ENCODE peak calls at places on chromosomes 6 and 20, in five cellular contexts. G is OCI-LY7, Q is adrenal gland, M is PC-3, W is heart left ventricle. J is an unnamed sample.

GRCh38 chr6:35082733-35083403 is 58.3 kb downstream of the TCP11 start:
- DNase-seq in G (no peak), Q (peak), M (no peak), W (peak), J (no peak)

GRCh38 chr6:113530769-113531168 is 326.4 kb upstream of the MARCKS start:
- DNase-seq in G (no peak), Q (no peak), M (peak), W (no peak), J (no peak)

GRCh38 chr6:3540980-3541379 is 84.1 kb upstream of the SLC22A23 start:
- DNase-seq in G (no peak), Q (no peak), M (no peak), W (no peak), J (no peak)

GRCh38 chr20:62642666-62643520 is 590 bp downstream of the SLCO4A1 start:
- DNase-seq in G (peak), Q (no peak), M (peak), W (no peak), J (no peak)

GRCh38 chr20:62530643-62531032 is 54.8 kb upstream of the GATA5 start:
- DNase-seq in G (no peak), Q (no peak), M (no peak), W (no peak), J (no peak)

GRCh38 chr20:41355598-41356203 is 10.9 kb downstream of the EMILIN3 start:
- DNase-seq in G (no peak), Q (no peak), M (no peak), W (peak), J (peak)

GRCh38 chr6:124885171-124885570 is 77.1 kb upstream of the RNF217 start:
- DNase-seq in G (no peak), Q (no peak), M (no peak), W (no peak), J (no peak)

GRCh38 chr20:46261456-46262253 is 46.6 kb downstream of the CDH22 start:
- DNase-seq in G (no peak), Q (no peak), M (no peak), W (no peak), J (no peak)

GRCh38 chr6:3797231-3798200 is 46.0 kb upstream of the PXDC1 start:
- DNase-seq in G (no peak), Q (no peak), M (peak), W (no peak), J (no peak)

GRCh38 chr6:10084276-10084993 is 330.4 kb downstream of the TFAP2A start:
- DNase-seq in G (no peak), Q (no peak), M (peak), W (no peak), J (no peak)

GRCh38 chr6:158125271-158125670 is 42.8 kb downstream of the SERAC1 start:
- DNase-seq in G (no peak), Q (no peak), M (no peak), W (no peak), J (no peak)

GRCh38 chr20:50163570-50164317 is 10.2 kb upstream of the PEDS1 start:
- DNase-seq in G (no peak), Q (no peak), M (peak), W (peak), J (no peak)

GRCh38 chr20:48820649-48820973 is 7.2 kb downstream of the PREX1 start:
- DNase-seq in G (peak), Q (no peak), M (no peak), W (no peak), J (no peak)

GRCh38 chr20:9235518-9235917 is 166.6 kb downstream of the PLCB4 start:
- DNase-seq in G (no peak), Q (no peak), M (peak), W (no peak), J (no peak)

GRCh38 chr20:51848346-51848745 is 46.0 kb upstream of the SALL4 start:
- DNase-seq in G (no peak), Q (no peak), M (no peak), W (no peak), J (no peak)

GRCh38 chr6:139230421-139230840 is 61.4 kb downstream of the TXLNB start:
- DNase-seq in G (peak), Q (no peak), M (peak), W (no peak), J (no peak)

GRCh38 chr20:36925234-36925633 is 26.3 kb downstream of the SAMHD1 start:
- DNase-seq in G (no peak), Q (no peak), M (no peak), W (no peak), J (no peak)

GRCh38 chr20:56433880-56434255 is 21.8 kb downstream of the CASS4 start:
- DNase-seq in G (no peak), Q (peak), M (no peak), W (no peak), J (no peak)

GRCh38 chr6:9412951-9413559 is 977.7 kb upstream of the SLC35B3 start:
- DNase-seq in G (peak), Q (peak), M (peak), W (no peak), J (no peak)

GRCh38 chr20:62219101-62219991 is 732 bp downstream of the HRH3 start:
- DNase-seq in G (no peak), Q (no peak), M (no peak), W (no peak), J (no peak)

GRCh38 chr6:78619016-78619415 is 248.3 kb upstream of the IRAK1BP1 start:
- DNase-seq in G (no peak), Q (no peak), M (no peak), W (no peak), J (no peak)

GRCh38 chr6:112464901-112465661 is 118.0 kb downstream of the RFPL4B start:
- DNase-seq in G (no peak), Q (no peak), M (no peak), W (no peak), J (no peak)

GRCh38 chr20:23048283-23049200 is 930 bp downstream of the THBD start:
- DNase-seq in G (no peak), Q (peak), M (peak), W (peak), J (peak)

GRCh38 chr6:49766762-49767161 is 20.3 kb downstream of the PGK2 start:
- DNase-seq in G (no peak), Q (no peak), M (no peak), W (no peak), J (no peak)

GRCh38 chr20:40499416-40499815 is 189.6 kb downstream of the MAFB start:
- DNase-seq in G (no peak), Q (no peak), M (no peak), W (no peak), J (no peak)

GRCh38 chr20:34084227-34084923 is 27.7 kb downstream of the EIF2S2 start:
- DNase-seq in G (peak), Q (peak), M (no peak), W (no peak), J (no peak)

GRCh38 chr6:10451828-10452509 is 37.1 kb upstream of the TFAP2A start:
- DNase-seq in G (no peak), Q (no peak), M (peak), W (no peak), J (peak)

GRCh38 chr6:17831135-17831534 is 124.4 kb upstream of the NUP153 start:
- DNase-seq in G (no peak), Q (no peak), M (peak), W (no peak), J (no peak)

GRCh38 chr6:23505021-23505420 is 621.0 kb upstream of the NRSN1 start:
- DNase-seq in G (no peak), Q (no peak), M (no peak), W (no peak), J (no peak)

GRCh38 chr6:34791842-34792604 is at the start of gene BLTP3A:
- DNase-seq in G (peak), Q (peak), M (peak), W (peak), J (peak)

GRCh38 chr6:108561742-108562502 is 1.2 kb downstream of the FOXO3 start:
- DNase-seq in G (no peak), Q (peak), M (peak), W (no peak), J (peak)

GRCh38 chr6:37794825-37795224 is 24.7 kb upstream of the ZFAND3 start:
- DNase-seq in G (no peak), Q (no peak), M (peak), W (no peak), J (peak)

GRCh38 chr6:16344756-16345155 is 106.4 kb downstream of the GMPR start:
- DNase-seq in G (no peak), Q (peak), M (no peak), W (no peak), J (no peak)

GRCh38 chr6:84801250-84801649 is 36.9 kb upstream of the TBX18 start:
- DNase-seq in G (no peak), Q (no peak), M (peak), W (no peak), J (no peak)

GRCh38 chr6:38218235-38218634 is 398.7 kb downstream of the ZFAND3 start:
- DNase-seq in G (no peak), Q (no peak), M (no peak), W (no peak), J (no peak)

GRCh38 chr20:24630486-24631172 is 161.2 kb downstream of the SYNDIG1 start:
- DNase-seq in G (no peak), Q (no peak), M (no peak), W (no peak), J (no peak)

GRCh38 chr20:64133951-64134407 is 26.6 kb upstream of the NPBWR2 start:
- DNase-seq in G (peak), Q (no peak), M (no peak), W (peak), J (peak)

GRCh38 chr6:76166297-76166696 is 93.8 kb upstream of the IMPG1 start:
- DNase-seq in G (no peak), Q (no peak), M (no peak), W (no peak), J (no peak)

GRCh38 chr6:142735182-142735581 is 209.8 kb downstream of the HIVEP2 start:
- DNase-seq in G (no peak), Q (no peak), M (peak), W (no peak), J (no peak)

GRCh38 chr6:20771427-20771826 is 237.2 kb downstream of the CDKAL1 start:
- DNase-seq in G (no peak), Q (no peak), M (no peak), W (no peak), J (no peak)

DNA sequence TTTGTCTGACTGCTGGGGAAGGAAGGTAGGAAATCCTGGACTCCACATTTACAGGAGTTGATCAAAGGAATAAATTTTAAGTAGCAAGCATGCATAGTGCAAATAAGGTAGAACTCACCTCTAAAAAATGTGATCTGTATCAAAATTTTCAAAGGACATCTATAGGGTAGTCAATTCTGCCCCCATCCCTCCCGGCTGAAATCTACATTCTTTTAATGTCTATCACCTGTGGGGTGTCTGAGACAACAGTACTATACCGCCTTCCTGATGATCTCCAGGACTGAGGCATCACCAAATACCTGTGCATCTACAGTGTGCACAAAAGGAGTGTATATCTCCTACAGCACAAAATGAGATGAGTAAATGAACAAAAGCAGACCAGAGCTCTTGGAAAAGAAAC is 19.9 kb downstream of the CPNE1 start:
- DNase-seq in G (no peak), Q (no peak), M (no peak), W (no peak), J (no peak)
- H3K27ac ChIP-seq in G (no peak), Q (no peak), M (no peak), W (no peak), J (no peak)

GRCh38 chr6:72977114-72977513 is 248.2 kb downstream of the KHDC1L start:
- DNase-seq in G (peak), Q (no peak), M (peak), W (no peak), J (no peak)
- H3K27ac ChIP-seq in G (no peak), Q (no peak), M (no peak), W (no peak), J (no peak)

GRCh38 chr6:100617633-100618348 is 153.1 kb upstream of the SIM1 start:
- DNase-seq in G (no peak), Q (no peak), M (peak), W (no peak), J (no peak)
- H3K27ac ChIP-seq in G (no peak), Q (peak), M (no peak), W (no peak), J (no peak)

DNA sequence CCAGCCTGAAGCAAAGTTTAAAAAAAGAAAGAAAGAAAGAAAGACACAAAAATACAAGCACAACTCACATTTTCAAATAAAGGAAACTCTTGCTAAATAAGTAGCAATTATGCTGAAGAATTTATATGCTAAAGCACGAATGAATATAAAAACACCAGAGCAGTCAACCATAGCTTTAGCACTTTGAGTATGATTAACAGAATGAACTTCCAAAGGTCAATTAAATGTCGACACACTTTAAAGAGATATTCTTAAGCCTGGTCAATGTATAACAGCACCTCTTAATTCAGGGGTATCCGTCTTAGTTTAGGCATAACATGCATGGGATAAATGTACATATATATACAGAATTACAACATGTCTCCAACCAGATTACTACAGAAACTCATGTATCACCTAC is 125.9 kb downstream of the OGFRL1 start:
- DNase-seq in G (no peak), Q (no peak), M (no peak), W (no peak), J (no peak)
- H3K27ac ChIP-seq in G (no peak), Q (no peak), M (no peak), W (no peak), J (peak)

GRCh38 chr20:2692036-2692885 is at the start of gene EBF4:
- DNase-seq in G (peak), Q (peak), M (no peak), W (peak), J (peak)
- H3K27ac ChIP-seq in G (no peak), Q (peak), M (no peak), W (peak), J (peak)